ENCODE peak calls at places on chromosomes 1 and 21, in six cellular contexts. T is PC-3; Q is CD8-positive, alpha-beta T cell; S is psoas muscle; X is heart right ventricle; C is left ventricle myocardium inferior. Y is an unnamed sample.
A peak's percentile ranks its signal among the peaks of the same experiment; 100 is the strongest.

GRCh38 chr1:42765271-42765670 is 1.6 kb downstream of the P3H1 start:
- DNase-seq in C (no peak), X (no peak), T (no peak), S (no peak), Q (no peak), Y (no peak)

GRCh38 chr1:45622267-45622890 is 1.5 kb downstream of the CCDC17 start:
- DNase-seq in T (no peak), Q (no peak), S (no peak), X (no peak), C (no peak), Y (no peak)

GRCh38 chr1:151135433-151136385 is 10.7 kb downstream of the SEMA6C start:
- DNase-seq in C (no peak), T (no peak), X (no peak), S (no peak), Q (no peak), Y (no peak)

GRCh38 chr1:150272379-150272840 is at the start of gene C1orf54:
- DNase-seq in T (no peak), S (peak; percentile 66), C (peak; percentile 77), X (peak; percentile 85), Q (no peak), Y (no peak)

GRCh38 chr1:32496127-32496526 is 31.3 kb downstream of the ZBTB8B start:
- DNase-seq in X (no peak), S (no peak), C (no peak), T (no peak), Q (no peak), Y (no peak)

GRCh38 chr1:78779831-78780230 is 130.2 kb downstream of the IFI44 start:
- DNase-seq in S (no peak), C (no peak), T (no peak), X (no peak), Q (no peak), Y (no peak)

GRCh38 chr1:183914283-183914682 is 109.4 kb downstream of the RGL1 start:
- DNase-seq in C (no peak), T (no peak), X (no peak), Q (no peak), S (no peak), Y (no peak)

GRCh38 chr1:158121604-158122254 is 59.0 kb upstream of the CD1D start:
- DNase-seq in C (no peak), X (no peak), T (peak; percentile 83), S (no peak), Q (peak; percentile 29), Y (peak; percentile 48)

GRCh38 chr1:47545912-47546483 is 108.2 kb downstream of the FOXD2 start:
- DNase-seq in C (no peak), Q (no peak), X (no peak), S (no peak), T (no peak), Y (no peak)

GRCh38 chr21:44423941-44424607 is 31.2 kb upstream of the LRRC3 start:
- DNase-seq in T (no peak), C (peak; percentile 1), Q (peak; percentile 5), X (no peak), S (no peak), Y (no peak)

GRCh38 chr1:26413031-26413430 is 2.4 kb downstream of the LIN28A start:
- DNase-seq in S (no peak), X (no peak), Q (no peak), T (no peak), C (no peak), Y (no peak)

GRCh38 chr1:10708807-10709523 is 87.5 kb downstream of the CASZ1 start:
- DNase-seq in T (no peak), C (no peak), Q (no peak), X (no peak), S (no peak), Y (no peak)

GRCh38 chr1:162248854-162249535 is 127.7 kb downstream of the SPATA46 start:
- DNase-seq in T (no peak), C (no peak), S (no peak), X (no peak), Q (no peak), Y (no peak)

GRCh38 chr1:109787211-109787844 is 23.6 kb upstream of the EPS8L3 start:
- DNase-seq in X (no peak), S (no peak), C (peak; percentile 9), T (peak; percentile 90), Q (no peak), Y (peak; percentile 77)

GRCh38 chr1:230643887-230644286 is 1.6 kb downstream of the COG2 start:
- DNase-seq in Q (no peak), C (no peak), T (peak; percentile 42), S (no peak), X (no peak), Y (no peak)

GRCh38 chr21:46316708-46317324 is 6.9 kb downstream of the C21orf58 start:
- DNase-seq in C (no peak), S (no peak), Q (no peak), T (no peak), X (no peak), Y (no peak)

GRCh38 chr1:57157818-57158606 is 192.2 kb upstream of the C8B start:
- DNase-seq in X (no peak), T (no peak), C (no peak), S (no peak), Q (no peak), Y (no peak)

GRCh38 chr1:23101891-23102688 is 66.6 kb downstream of the LUZP1 start:
- DNase-seq in C (no peak), T (peak; percentile 85), S (no peak), X (no peak), Q (no peak), Y (peak; percentile 55)

GRCh38 chr1:114253900-114254299 is 100.2 kb upstream of the SYT6 start:
- DNase-seq in C (no peak), S (no peak), X (no peak), T (no peak), Q (no peak), Y (no peak)

GRCh38 chr1:39758556-39759435 is 12.4 kb downstream of the OXCT2 start:
- DNase-seq in S (no peak), T (no peak), X (no peak), Q (no peak), C (no peak), Y (no peak)

GRCh38 chr1:245184791-245185190 is 30.0 kb downstream of the KIF26B start:
- DNase-seq in T (no peak), Q (no peak), S (no peak), X (no peak), C (no peak), Y (no peak)

GRCh38 chr1:154328318-154329151 is 3.2 kb downstream of the ATP8B2 start:
- DNase-seq in Q (peak; percentile 90), T (peak; percentile 74), C (peak; percentile 85), S (peak; percentile 87), X (peak; percentile 83), Y (peak; percentile 25)

GRCh38 chr1:201191723-201192477 is 1.3 kb downstream of the IGFN1 start:
- DNase-seq in S (peak; percentile 50), Q (no peak), X (no peak), T (peak; percentile 99), C (no peak), Y (peak; percentile 88)

GRCh38 chr1:68331117-68331865 is 99.0 kb upstream of the WLS start:
- DNase-seq in X (no peak), T (peak; percentile 90), Q (no peak), S (no peak), C (no peak), Y (peak; percentile 72)

GRCh38 chr1:175620380-175620779 is 123.0 kb downstream of the TNR start:
- DNase-seq in S (no peak), T (no peak), C (no peak), X (no peak), Q (no peak), Y (no peak)

GRCh38 chr1:213519098-213519497 is 468.1 kb downstream of the RPS6KC1 start:
- DNase-seq in T (no peak), Q (no peak), X (no peak), C (no peak), S (no peak), Y (no peak)

GRCh38 chr21:42583992-42584641 is 69.3 kb upstream of the PDE9A start:
- DNase-seq in Q (no peak), T (no peak), X (no peak), S (no peak), C (no peak), Y (no peak)

GRCh38 chr1:115322631-115323030 is 15.4 kb downstream of the NGF start:
- DNase-seq in Q (no peak), X (no peak), C (no peak), S (no peak), T (peak; percentile 31), Y (no peak)

GRCh38 chr1:168453056-168453455 is 90.7 kb downstream of the XCL2 start:
- DNase-seq in X (no peak), T (no peak), C (no peak), S (no peak), Q (no peak), Y (no peak)

GRCh38 chr1:226027861-226028260 is 28.7 kb upstream of the SDE2 start:
- DNase-seq in C (no peak), X (no peak), T (peak; percentile 23), Q (no peak), S (no peak), Y (peak; percentile 12)

GRCh38 chr1:97243973-97244560 is 522.5 kb downstream of the PTBP2 start:
- DNase-seq in T (peak; percentile 49), C (no peak), X (no peak), Q (no peak), S (no peak), Y (no peak)

GRCh38 chr1:198643001-198643400 is 4.2 kb downstream of the PTPRC start:
- DNase-seq in T (no peak), X (no peak), C (no peak), Q (no peak), S (no peak), Y (no peak)
- H3K27ac ChIP-seq in T (no peak overlapping the region), X (no peak overlapping the region), C (no peak overlapping the region), Q (peak overlapping the region; percentile 80), S (no peak overlapping the region), Y (no peak overlapping the region)

DNA sequence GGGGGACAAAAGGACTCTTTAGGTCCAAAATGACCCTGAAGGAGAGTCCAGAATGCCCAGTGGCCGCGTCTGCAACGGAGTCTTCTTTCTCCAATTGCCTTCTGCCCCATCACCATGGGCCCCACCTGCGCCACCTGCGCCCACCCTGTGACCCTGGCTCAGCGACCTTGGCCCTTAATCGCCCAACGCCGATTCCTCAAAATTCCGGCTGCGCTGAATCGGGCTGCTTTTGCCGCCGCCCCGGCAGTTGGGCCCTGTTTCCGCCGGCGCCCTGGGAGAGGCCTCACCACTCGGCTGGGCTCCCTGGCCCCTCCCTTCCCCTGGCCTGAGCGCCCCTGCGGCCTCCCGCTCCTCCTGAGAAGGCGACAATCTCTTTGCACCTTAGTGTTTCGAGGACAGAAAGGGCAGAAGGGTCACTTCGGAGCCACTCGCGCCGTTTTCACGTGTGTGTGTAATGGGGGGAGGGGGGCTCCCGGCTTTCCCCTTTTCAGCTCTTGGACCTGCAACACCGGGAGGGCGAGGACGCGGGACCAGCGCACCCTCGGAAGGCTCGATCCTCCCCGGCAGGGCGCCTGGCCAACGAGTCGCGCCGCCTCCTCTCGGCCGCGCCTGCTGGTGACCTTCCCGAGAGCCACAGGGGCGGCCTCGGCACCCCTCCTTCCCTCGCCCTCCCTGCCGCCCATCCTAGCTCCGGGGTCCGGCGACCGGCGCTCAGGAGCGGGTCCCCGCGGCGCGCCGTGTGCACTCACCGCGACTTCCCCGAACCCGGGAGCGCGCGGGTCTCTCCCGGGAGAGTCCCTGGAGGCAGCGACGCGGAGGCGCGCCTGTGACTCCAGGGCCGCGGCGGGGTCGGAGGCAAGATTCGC is 522 bp upstream of the SIM2 start:
- DNase-seq in T (peak; percentile 73), C (no peak), S (no peak), Q (no peak), X (no peak), Y (no peak)
- H3K4me1 ChIP-seq in T (peaks cover 18% of the 10 kb centered on the region), C (peaks cover 61% of the 10 kb centered on the region), S (peaks cover 52% of the 10 kb centered on the region), Q (peaks cover 34% of the 10 kb centered on the region), X (peaks cover 28% of the 10 kb centered on the region), Y (no peaks in the 10 kb centered on the region)

GRCh38 chr1:9657521-9658032 is 6.0 kb downstream of the PIK3CD start:
- DNase-seq in Q (no peak), C (no peak), X (no peak), T (no peak), S (no peak), Y (no peak)
- H3K27ac ChIP-seq in Q (no peak overlapping the region), C (no peak overlapping the region), X (no peak overlapping the region), T (no peak overlapping the region), S (no peak overlapping the region), Y (no peak overlapping the region)

GRCh38 chr1:43995984-43996732 is 4.8 kb downstream of the CCDC24 start:
- DNase-seq in S (no peak), C (no peak), T (no peak), Q (peak; percentile 11), X (no peak), Y (no peak)
- H3K4me1 ChIP-seq in S (peaks cover under 1% of the 10 kb centered on the region), C (peaks cover 12% of the 10 kb centered on the region), T (peaks cover 10% of the 10 kb centered on the region), Q (peaks cover 8% of the 10 kb centered on the region), X (peaks cover 3% of the 10 kb centered on the region), Y (peaks cover 9% of the 10 kb centered on the region)